ENCODE peak calls at places on chromosomes 7 and 10, in nine cellular contexts. One of them, this sample, is unnamed.

GRCh38 chr10:104117839-104118323 is 4.1 kb upstream of the SFR1 start:
- DNase-seq in ascending aorta: no peak
- DNase-seq in A549: peak
- DNase-seq in Karpas-422: no peak
- DNase-seq in IMR-90: peak
- DNase-seq in CD8-positive, alpha-beta memory T cell: no peak
- DNase-seq in iPS DF 6.9: no peak
- DNase-seq in AG04450: no peak
- DNase-seq in endothelial cell of umbilical vein: no peak
- DNase-seq in this sample: peak

GRCh38 chr10:74923556-74923955 is 97.2 kb downstream of the KAT6B start:
- DNase-seq in iPS DF 6.9: no peak
- DNase-seq in ascending aorta: no peak
- DNase-seq in A549: no peak
- DNase-seq in Karpas-422: peak
- DNase-seq in IMR-90: no peak
- DNase-seq in AG04450: no peak
- DNase-seq in endothelial cell of umbilical vein: peak
- DNase-seq in CD8-positive, alpha-beta memory T cell: no peak
- DNase-seq in this sample: peak

GRCh38 chr7:18755793-18756192 is 260.2 kb downstream of the HDAC9 start:
- DNase-seq in Karpas-422: no peak
- DNase-seq in iPS DF 6.9: no peak
- DNase-seq in endothelial cell of umbilical vein: no peak
- DNase-seq in A549: no peak
- DNase-seq in ascending aorta: no peak
- DNase-seq in AG04450: no peak
- DNase-seq in IMR-90: no peak
- DNase-seq in CD8-positive, alpha-beta memory T cell: no peak
- DNase-seq in this sample: no peak

GRCh38 chr7:129110575-129111376 is 33.7 kb upstream of the TSPAN33 start:
- DNase-seq in Karpas-422: no peak
- DNase-seq in iPS DF 6.9: peak
- DNase-seq in CD8-positive, alpha-beta memory T cell: no peak
- DNase-seq in ascending aorta: no peak
- DNase-seq in A549: peak
- DNase-seq in endothelial cell of umbilical vein: no peak
- DNase-seq in AG04450: no peak
- DNase-seq in IMR-90: no peak
- DNase-seq in this sample: peak

GRCh38 chr10:64316416-64316815 is 795.2 kb downstream of the REEP3 start:
- DNase-seq in Karpas-422: no peak
- DNase-seq in CD8-positive, alpha-beta memory T cell: no peak
- DNase-seq in iPS DF 6.9: no peak
- DNase-seq in ascending aorta: no peak
- DNase-seq in IMR-90: no peak
- DNase-seq in AG04450: no peak
- DNase-seq in A549: no peak
- DNase-seq in endothelial cell of umbilical vein: no peak
- DNase-seq in this sample: no peak

GRCh38 chr10:93066544-93066913 is 5.9 kb downstream of the CYP26C1 start:
- DNase-seq in CD8-positive, alpha-beta memory T cell: no peak
- DNase-seq in Karpas-422: no peak
- DNase-seq in IMR-90: no peak
- DNase-seq in A549: no peak
- DNase-seq in ascending aorta: no peak
- DNase-seq in endothelial cell of umbilical vein: no peak
- DNase-seq in AG04450: no peak
- DNase-seq in iPS DF 6.9: no peak
- DNase-seq in this sample: no peak

GRCh38 chr7:86913709-86914108 is 145.7 kb downstream of the ELAPOR2 start:
- DNase-seq in AG04450: no peak
- DNase-seq in Karpas-422: no peak
- DNase-seq in endothelial cell of umbilical vein: no peak
- DNase-seq in IMR-90: peak
- DNase-seq in ascending aorta: no peak
- DNase-seq in iPS DF 6.9: no peak
- DNase-seq in CD8-positive, alpha-beta memory T cell: no peak
- DNase-seq in A549: no peak
- DNase-seq in this sample: no peak

GRCh38 chr10:95181731-95182130 is 12.3 kb upstream of the ACSM6 start:
- DNase-seq in IMR-90: peak
- DNase-seq in endothelial cell of umbilical vein: peak
- DNase-seq in Karpas-422: no peak
- DNase-seq in CD8-positive, alpha-beta memory T cell: no peak
- DNase-seq in ascending aorta: no peak
- DNase-seq in AG04450: no peak
- DNase-seq in A549: no peak
- DNase-seq in iPS DF 6.9: no peak
- DNase-seq in this sample: no peak

GRCh38 chr7:14197280-14197679 is 207.8 kb upstream of the ETV1 start:
- DNase-seq in iPS DF 6.9: no peak
- DNase-seq in A549: no peak
- DNase-seq in AG04450: no peak
- DNase-seq in IMR-90: no peak
- DNase-seq in ascending aorta: no peak
- DNase-seq in Karpas-422: no peak
- DNase-seq in endothelial cell of umbilical vein: no peak
- DNase-seq in CD8-positive, alpha-beta memory T cell: no peak
- DNase-seq in this sample: peak

GRCh38 chr7:101391991-101392390 is 29.3 kb downstream of the COL26A1 start:
- DNase-seq in iPS DF 6.9: no peak
- DNase-seq in A549: no peak
- DNase-seq in AG04450: no peak
- DNase-seq in Karpas-422: no peak
- DNase-seq in CD8-positive, alpha-beta memory T cell: no peak
- DNase-seq in endothelial cell of umbilical vein: no peak
- DNase-seq in ascending aorta: no peak
- DNase-seq in IMR-90: no peak
- DNase-seq in this sample: no peak

GRCh38 chr7:52936750-52937149 is 98.7 kb upstream of the POM121L12 start:
- DNase-seq in endothelial cell of umbilical vein: no peak
- DNase-seq in AG04450: no peak
- DNase-seq in CD8-positive, alpha-beta memory T cell: no peak
- DNase-seq in IMR-90: no peak
- DNase-seq in Karpas-422: no peak
- DNase-seq in iPS DF 6.9: no peak
- DNase-seq in ascending aorta: no peak
- DNase-seq in A549: no peak
- DNase-seq in this sample: no peak

GRCh38 chr7:132609222-132609621 is 33.0 kb upstream of the PLXNA4 start:
- DNase-seq in IMR-90: no peak
- DNase-seq in CD8-positive, alpha-beta memory T cell: no peak
- DNase-seq in iPS DF 6.9: no peak
- DNase-seq in endothelial cell of umbilical vein: no peak
- DNase-seq in AG04450: no peak
- DNase-seq in Karpas-422: no peak
- DNase-seq in ascending aorta: no peak
- DNase-seq in A549: no peak
- DNase-seq in this sample: no peak

GRCh38 chr7:47400001-47400400 is 181.9 kb downstream of the TNS3 start:
- DNase-seq in IMR-90: no peak
- DNase-seq in A549: no peak
- DNase-seq in ascending aorta: no peak
- DNase-seq in Karpas-422: no peak
- DNase-seq in CD8-positive, alpha-beta memory T cell: no peak
- DNase-seq in iPS DF 6.9: no peak
- DNase-seq in AG04450: no peak
- DNase-seq in endothelial cell of umbilical vein: no peak
- DNase-seq in this sample: peak

GRCh38 chr10:35561670-35562069 is 43.5 kb upstream of the GJD4 start:
- DNase-seq in ascending aorta: no peak
- DNase-seq in A549: no peak
- DNase-seq in AG04450: no peak
- DNase-seq in CD8-positive, alpha-beta memory T cell: no peak
- DNase-seq in iPS DF 6.9: no peak
- DNase-seq in IMR-90: no peak
- DNase-seq in endothelial cell of umbilical vein: no peak
- DNase-seq in Karpas-422: no peak
- DNase-seq in this sample: no peak

GRCh38 chr10:78906734-78907385 is 161.9 kb upstream of the ZMIZ1 start:
- DNase-seq in AG04450: no peak
- DNase-seq in iPS DF 6.9: no peak
- DNase-seq in ascending aorta: no peak
- DNase-seq in IMR-90: no peak
- DNase-seq in A549: no peak
- DNase-seq in Karpas-422: no peak
- DNase-seq in endothelial cell of umbilical vein: no peak
- DNase-seq in CD8-positive, alpha-beta memory T cell: no peak
- DNase-seq in this sample: no peak

GRCh38 chr10:49279015-49279880 is 19.7 kb upstream of the C10orf71 start:
- DNase-seq in CD8-positive, alpha-beta memory T cell: no peak
- DNase-seq in AG04450: no peak
- DNase-seq in A549: no peak
- DNase-seq in IMR-90: no peak
- DNase-seq in Karpas-422: no peak
- DNase-seq in ascending aorta: no peak
- DNase-seq in iPS DF 6.9: no peak
- DNase-seq in endothelial cell of umbilical vein: no peak
- DNase-seq in this sample: no peak

GRCh38 chr7:80974396-80975358 is 55.8 kb upstream of the SEMA3C start:
- DNase-seq in Karpas-422: no peak
- DNase-seq in CD8-positive, alpha-beta memory T cell: no peak
- DNase-seq in iPS DF 6.9: no peak
- DNase-seq in IMR-90: no peak
- DNase-seq in A549: no peak
- DNase-seq in ascending aorta: no peak
- DNase-seq in endothelial cell of umbilical vein: no peak
- DNase-seq in AG04450: no peak
- DNase-seq in this sample: no peak
- H3K4me3 ChIP-seq in Karpas-422: no peak
- H3K4me3 ChIP-seq in CD8-positive, alpha-beta memory T cell: no peak
- H3K4me3 ChIP-seq in iPS DF 6.9: no peak
- H3K4me3 ChIP-seq in IMR-90: no peak
- H3K4me3 ChIP-seq in A549: no peak
- H3K4me3 ChIP-seq in ascending aorta: no peak
- H3K4me3 ChIP-seq in endothelial cell of umbilical vein: no peak
- H3K4me3 ChIP-seq in AG04450: no peak
- H3K4me3 ChIP-seq in this sample: no peak

GRCh38 chr10:88033380-88033779 is 170.0 kb downstream of the PTEN start:
- DNase-seq in ascending aorta: no peak
- DNase-seq in IMR-90: no peak
- DNase-seq in endothelial cell of umbilical vein: no peak
- DNase-seq in Karpas-422: no peak
- DNase-seq in CD8-positive, alpha-beta memory T cell: no peak
- DNase-seq in iPS DF 6.9: no peak
- DNase-seq in AG04450: no peak
- DNase-seq in A549: no peak
- DNase-seq in this sample: no peak

GRCh38 chr10:88028654-88029053 is 165.2 kb downstream of the PTEN start:
- DNase-seq in Karpas-422: no peak
- DNase-seq in endothelial cell of umbilical vein: no peak
- DNase-seq in AG04450: no peak
- DNase-seq in CD8-positive, alpha-beta memory T cell: no peak
- DNase-seq in IMR-90: no peak
- DNase-seq in A549: no peak
- DNase-seq in ascending aorta: no peak
- DNase-seq in iPS DF 6.9: no peak
- DNase-seq in this sample: no peak

GRCh38 chr10:88033793-88034192 is 170.4 kb downstream of the PTEN start:
- DNase-seq in ascending aorta: no peak
- DNase-seq in Karpas-422: no peak
- DNase-seq in endothelial cell of umbilical vein: no peak
- DNase-seq in iPS DF 6.9: no peak
- DNase-seq in IMR-90: no peak
- DNase-seq in CD8-positive, alpha-beta memory T cell: no peak
- DNase-seq in AG04450: no peak
- DNase-seq in A549: no peak
- DNase-seq in this sample: no peak

GRCh38 chr10:88028072-88028471 is 164.6 kb downstream of the PTEN start:
- DNase-seq in Karpas-422: no peak
- DNase-seq in IMR-90: no peak
- DNase-seq in A549: no peak
- DNase-seq in AG04450: no peak
- DNase-seq in ascending aorta: no peak
- DNase-seq in endothelial cell of umbilical vein: no peak
- DNase-seq in CD8-positive, alpha-beta memory T cell: no peak
- DNase-seq in iPS DF 6.9: no peak
- DNase-seq in this sample: no peak

DNA sequence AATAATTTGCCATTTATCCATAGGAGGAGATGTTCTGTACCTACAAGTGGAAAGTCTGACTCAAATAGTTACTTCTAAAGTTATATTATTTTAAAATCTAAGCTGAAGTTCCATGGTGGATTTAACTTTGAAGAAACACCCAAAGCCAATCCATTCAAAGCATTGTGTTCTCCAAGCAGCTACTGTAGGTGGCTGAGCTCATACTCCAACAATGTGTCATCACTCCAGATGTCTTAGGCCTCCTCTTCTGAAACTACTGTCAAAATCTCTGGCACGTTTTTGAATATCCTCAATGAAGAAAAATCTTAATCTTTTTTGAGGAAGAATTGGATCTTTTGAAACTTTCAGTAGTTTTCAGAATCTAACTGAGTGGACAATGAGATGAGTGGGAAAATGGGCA is 169.1 kb downstream of the PTEN start:
- DNase-seq in endothelial cell of umbilical vein: no peak
- DNase-seq in iPS DF 6.9: no peak
- DNase-seq in CD8-positive, alpha-beta memory T cell: no peak
- DNase-seq in AG04450: no peak
- DNase-seq in Karpas-422: no peak
- DNase-seq in A549: no peak
- DNase-seq in IMR-90: peak
- DNase-seq in ascending aorta: no peak
- DNase-seq in this sample: no peak
- H3K27ac ChIP-seq in endothelial cell of umbilical vein: no peak
- H3K27ac ChIP-seq in iPS DF 6.9: no peak
- H3K27ac ChIP-seq in CD8-positive, alpha-beta memory T cell: no peak
- H3K27ac ChIP-seq in AG04450: no peak
- H3K27ac ChIP-seq in Karpas-422: peak
- H3K27ac ChIP-seq in A549: no peak
- H3K27ac ChIP-seq in IMR-90: no peak
- H3K27ac ChIP-seq in ascending aorta: no peak
- H3K27ac ChIP-seq in this sample: no peak

DNA sequence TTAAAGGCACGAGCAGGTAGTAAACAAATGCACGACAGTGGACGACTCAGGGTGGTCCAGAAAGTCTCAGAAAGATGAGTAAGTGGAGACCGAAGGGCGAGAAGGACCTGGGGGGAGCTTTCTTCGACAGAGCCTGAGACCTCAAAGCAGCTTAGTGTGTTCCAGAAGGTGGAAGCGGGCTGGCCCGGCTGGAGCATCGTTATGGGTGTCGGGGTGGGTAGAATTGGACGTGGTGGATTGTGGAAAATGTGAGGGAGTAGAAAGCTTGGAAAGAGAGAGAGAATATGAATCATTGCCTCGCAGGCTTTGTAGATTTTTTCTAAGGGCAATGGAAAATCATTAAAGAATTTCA is 631 bp downstream of the MCM10 start:
- DNase-seq in IMR-90: no peak
- DNase-seq in AG04450: no peak
- DNase-seq in A549: no peak
- DNase-seq in ascending aorta: no peak
- DNase-seq in Karpas-422: no peak
- DNase-seq in endothelial cell of umbilical vein: peak
- DNase-seq in iPS DF 6.9: no peak
- DNase-seq in CD8-positive, alpha-beta memory T cell: no peak
- DNase-seq in this sample: no peak
- H3K4me3 ChIP-seq in IMR-90: peak
- H3K4me3 ChIP-seq in AG04450: peak
- H3K4me3 ChIP-seq in A549: peak
- H3K4me3 ChIP-seq in ascending aorta: no peak
- H3K4me3 ChIP-seq in Karpas-422: peak
- H3K4me3 ChIP-seq in endothelial cell of umbilical vein: peak
- H3K4me3 ChIP-seq in iPS DF 6.9: peak
- H3K4me3 ChIP-seq in CD8-positive, alpha-beta memory T cell: peak
- H3K4me3 ChIP-seq in this sample: no peak

GRCh38 chr10:77424257-77424656 is 213.4 kb downstream of the KCNMA1 start:
- DNase-seq in ascending aorta: no peak
- DNase-seq in endothelial cell of umbilical vein: no peak
- DNase-seq in IMR-90: no peak
- DNase-seq in Karpas-422: no peak
- DNase-seq in CD8-positive, alpha-beta memory T cell: no peak
- DNase-seq in AG04450: no peak
- DNase-seq in iPS DF 6.9: no peak
- DNase-seq in A549: no peak
- DNase-seq in this sample: no peak
- H3K27ac ChIP-seq in ascending aorta: peak
- H3K27ac ChIP-seq in endothelial cell of umbilical vein: no peak
- H3K27ac ChIP-seq in IMR-90: no peak
- H3K27ac ChIP-seq in Karpas-422: no peak
- H3K27ac ChIP-seq in CD8-positive, alpha-beta memory T cell: no peak
- H3K27ac ChIP-seq in AG04450: no peak
- H3K27ac ChIP-seq in iPS DF 6.9: no peak
- H3K27ac ChIP-seq in A549: no peak
- H3K27ac ChIP-seq in this sample: no peak

This sample was measured in thyroid gland.